ENCODE peak calls at places on chromosomes 5 and 9, in seven cellular contexts. Z is suprapubic skin, A is mucosa of descending colon, T is transverse colon, I is OCI-LY7, E is colonic mucosa, K is breast epithelium. Q is an unnamed sample. For H3K4me1, the result is how much of the 10 kb centered on the place peaks cover.

GRCh38 chr5:56737002-56737621 is 78.2 kb upstream of the MAP3K1 start:
- DNase-seq in T (no peak), Z (no peak), E (no peak), A (no peak), K (no peak), I (peak), Q (no peak)

GRCh38 chr9:98869078-98869745 is 61.7 kb downstream of the GALNT12 start:
- DNase-seq in T (no peak), I (no peak), A (no peak), Z (no peak), E (no peak), K (no peak), Q (no peak)

GRCh38 chr5:83285661-83286398 is 185.7 kb upstream of the VCAN start:
- DNase-seq in K (no peak), Z (no peak), E (no peak), T (no peak), A (no peak), I (no peak), Q (no peak)

GRCh38 chr9:131457746-131458145 is 45.0 kb upstream of the POMT1 start:
- DNase-seq in T (no peak), K (no peak), A (no peak), I (no peak), E (no peak), Z (peak), Q (no peak)

GRCh38 chr9:109574061-109574882 is 76.2 kb upstream of the PTPN3 start:
- DNase-seq in Z (no peak), A (no peak), I (peak), T (no peak), K (no peak), E (peak), Q (peak)

GRCh38 chr9:136856541-136857141 is 4.5 kb downstream of the MAMDC4 start:
- DNase-seq in T (peak), K (no peak), A (peak), Z (peak), E (peak), I (no peak), Q (no peak)

GRCh38 chr5:2886531-2886930 is 135.1 kb upstream of the IRX2 start:
- DNase-seq in I (no peak), T (no peak), A (no peak), Z (no peak), K (no peak), E (no peak), Q (no peak)

GRCh38 chr9:2545881-2546490 is 75.6 kb upstream of the VLDLR start:
- DNase-seq in T (no peak), E (no peak), I (no peak), K (no peak), Z (no peak), A (no peak), Q (no peak)

GRCh38 chr5:27437594-27438200 is 399.3 kb upstream of the CDH9 start:
- DNase-seq in I (no peak), Z (no peak), A (no peak), E (no peak), K (no peak), T (no peak), Q (no peak)

GRCh38 chr5:33842456-33842855 is 49.3 kb downstream of the ADAMTS12 start:
- DNase-seq in A (no peak), T (no peak), I (no peak), E (no peak), Z (no peak), K (no peak), Q (no peak)

GRCh38 chr9:131660466-131661405 is 79.1 kb downstream of the RAPGEF1 start:
- DNase-seq in E (no peak), T (no peak), K (no peak), Z (no peak), A (no peak), I (no peak), Q (no peak)

DNA sequence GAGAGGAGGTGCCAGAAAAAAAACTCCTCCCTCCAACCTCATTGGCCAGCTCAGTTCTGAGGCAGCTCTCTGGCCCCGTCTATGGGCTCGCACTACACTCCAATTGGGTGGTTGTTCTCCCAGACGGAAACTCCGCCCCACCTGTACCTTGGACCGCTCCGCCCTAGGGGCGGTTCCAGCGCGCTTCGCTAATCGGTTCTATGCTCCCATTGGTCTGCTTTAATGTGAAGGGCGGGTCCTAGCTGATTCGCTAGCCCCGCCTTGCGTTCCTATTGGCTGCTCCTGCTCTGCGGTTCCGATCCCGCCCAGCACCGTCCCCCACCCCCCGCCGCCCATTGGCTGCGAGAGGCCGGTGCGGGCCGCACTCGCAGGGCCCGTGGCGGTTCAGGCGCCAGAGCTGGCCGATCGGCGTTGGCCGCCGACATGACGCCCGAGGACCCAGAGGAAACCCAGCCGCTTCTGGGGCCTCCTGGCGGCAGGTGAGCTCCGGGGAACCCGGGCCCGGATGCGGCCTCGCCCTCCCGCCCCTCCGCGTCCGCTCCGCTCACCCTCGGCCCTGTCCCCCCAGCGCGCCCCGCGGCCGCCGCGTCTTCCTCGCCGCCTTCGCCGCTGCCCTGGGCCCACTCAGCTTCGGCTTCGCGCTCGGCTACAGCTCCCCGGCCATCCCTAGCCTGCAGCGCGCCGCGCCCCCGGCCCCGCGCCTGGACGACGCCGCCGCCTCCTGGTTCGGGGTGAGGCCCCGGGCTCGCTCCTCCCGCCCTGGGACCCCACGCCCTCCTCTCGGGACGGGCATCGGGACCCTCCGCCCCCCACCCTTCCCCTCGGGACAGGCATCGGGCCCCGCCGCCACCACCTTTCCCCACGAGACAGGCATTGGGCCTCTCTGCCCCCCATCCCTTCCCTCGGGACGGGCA is at the start of gene SLC2A8:
- DNase-seq in T (peak), E (peak), Z (peak), K (peak), I (peak), A (peak), Q (peak)
- TF ChIP-seq CTCF in T (peak), E (peak), Z (peak), K (no peak), I (no peak), A (peak), Q (no peak)

GRCh38 chr9:134661791-134662142 is 20.2 kb downstream of the COL5A1 start:
- DNase-seq in T (peak), E (no peak), K (no peak), A (no peak), Z (peak), I (no peak), Q (no peak)

GRCh38 chr9:134663084-134663483 is 21.5 kb downstream of the COL5A1 start:
- DNase-seq in T (no peak), K (no peak), I (no peak), E (no peak), Z (peak), A (no peak), Q (no peak)

GRCh38 chr9:134664446-134664845 is 22.8 kb downstream of the COL5A1 start:
- DNase-seq in Z (no peak), K (no peak), A (no peak), I (no peak), T (no peak), E (no peak), Q (no peak)

GRCh38 chr9:134662143-134662876 is 20.7 kb downstream of the COL5A1 start:
- DNase-seq in T (peak), E (peak), A (no peak), K (no peak), I (no peak), Z (peak), Q (no peak)

DNA sequence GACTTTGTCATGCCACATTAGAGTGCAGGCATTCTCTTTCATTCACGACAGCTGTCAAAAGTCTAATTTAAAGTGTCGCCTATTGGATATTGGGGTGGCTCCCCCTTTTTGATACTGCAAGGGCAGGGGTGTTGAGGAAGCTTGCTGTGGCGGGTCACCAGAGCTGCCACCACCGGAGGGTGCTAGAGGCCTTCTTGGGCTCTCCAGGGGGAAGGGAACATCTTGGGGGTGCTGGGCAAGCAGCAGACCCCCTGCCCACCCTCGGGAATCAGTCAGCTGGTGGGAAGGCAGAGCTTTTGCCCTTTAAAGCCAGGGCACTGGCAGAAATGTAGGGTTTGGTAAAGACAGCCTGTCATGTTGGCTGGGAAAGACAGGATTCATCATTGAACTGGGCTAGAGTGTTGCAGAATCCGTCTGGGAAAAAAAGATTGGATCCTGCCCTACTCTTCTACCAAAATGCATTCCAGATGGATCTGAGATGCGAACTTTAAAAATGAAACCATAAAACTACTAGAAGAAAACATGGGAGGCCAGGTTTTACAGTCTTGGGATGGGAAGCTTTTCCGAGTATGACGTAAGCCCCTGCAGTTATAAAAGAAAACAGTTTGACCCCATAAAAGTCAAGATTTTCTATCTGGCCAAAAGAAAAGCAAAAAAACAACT is 22.3 kb downstream of the COL5A1 start:
- DNase-seq in Z (no peak), T (no peak), I (no peak), K (no peak), E (no peak), A (no peak), Q (no peak)
- H3K4me1 ChIP-seq in Z (under half), T (under half), I (under half), K (under half), E (under half), A (under half), Q (under half)

GRCh38 chr5:59893061-59893435 is 478 bp downstream of the PDE4D start:
- DNase-seq in A (no peak), T (no peak), E (no peak), I (no peak), Z (no peak), K (no peak), Q (no peak)
- H3K4me3 ChIP-seq in A (no peak), T (no peak), E (no peak), I (no peak), Z (peak), K (no peak), Q (no peak)

DNA sequence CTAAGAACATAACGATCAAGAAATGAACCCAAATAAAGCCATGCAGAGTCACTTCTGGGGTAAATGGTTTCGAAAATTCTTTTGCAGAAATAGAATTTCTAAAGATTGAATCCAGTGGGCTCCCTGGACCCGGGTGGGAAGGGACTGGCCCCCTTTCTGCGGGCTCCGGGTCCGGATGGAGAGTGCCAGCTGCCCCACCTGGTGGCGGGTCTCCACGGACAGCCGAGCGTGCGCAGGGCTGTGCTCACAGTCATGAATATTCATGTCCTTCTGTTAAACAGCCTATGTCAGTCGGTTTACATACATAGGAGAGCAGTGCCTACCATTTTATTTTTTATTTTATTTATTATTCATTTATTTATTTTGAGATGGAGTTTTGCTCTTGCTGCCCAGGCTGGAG is 4.7 kb upstream of the PPP1R26 start:
- DNase-seq in K (no peak), A (peak), E (no peak), Z (no peak), I (peak), T (no peak), Q (no peak)
- TF ChIP-seq CTCF in K (no peak), A (no peak), E (no peak), Z (no peak), I (peak), T (no peak), Q (no peak)

GRCh38 chr5:36160617-36161016 is 8.7 kb downstream of the SKP2 start:
- DNase-seq in T (no peak), K (no peak), A (no peak), E (no peak), Z (no peak), I (no peak), Q (no peak)
- H3K4me1 ChIP-seq in T (under half), K (under half), A (under half), E (under half), Z (under half), I (under half), Q (under half)

GRCh38 chr9:134544388-134545212 is 97.0 kb upstream of the COL5A1 start:
- DNase-seq in T (no peak), K (no peak), Z (no peak), E (no peak), A (peak), I (no peak), Q (peak)

GRCh38 chr9:134546231-134546731 is 95.3 kb upstream of the COL5A1 start:
- DNase-seq in I (no peak), K (no peak), A (peak), E (no peak), T (no peak), Z (no peak), Q (no peak)

GRCh38 chr9:134546746-134547145 is 94.9 kb upstream of the COL5A1 start:
- DNase-seq in T (no peak), K (no peak), A (peak), E (no peak), Z (no peak), I (no peak), Q (no peak)

GRCh38 chr9:134547161-134548100 is 94.2 kb upstream of the COL5A1 start:
- DNase-seq in Z (no peak), E (no peak), I (no peak), A (peak), K (no peak), T (no peak), Q (no peak)

GRCh38 chr9:134545213-134546211 is 96.1 kb upstream of the COL5A1 start:
- DNase-seq in I (no peak), A (peak), T (no peak), K (no peak), Z (no peak), E (no peak), Q (no peak)
- H3K4me3 ChIP-seq in I (no peak), A (no peak), T (no peak), K (no peak), Z (peak), E (no peak), Q (no peak)

DNA sequence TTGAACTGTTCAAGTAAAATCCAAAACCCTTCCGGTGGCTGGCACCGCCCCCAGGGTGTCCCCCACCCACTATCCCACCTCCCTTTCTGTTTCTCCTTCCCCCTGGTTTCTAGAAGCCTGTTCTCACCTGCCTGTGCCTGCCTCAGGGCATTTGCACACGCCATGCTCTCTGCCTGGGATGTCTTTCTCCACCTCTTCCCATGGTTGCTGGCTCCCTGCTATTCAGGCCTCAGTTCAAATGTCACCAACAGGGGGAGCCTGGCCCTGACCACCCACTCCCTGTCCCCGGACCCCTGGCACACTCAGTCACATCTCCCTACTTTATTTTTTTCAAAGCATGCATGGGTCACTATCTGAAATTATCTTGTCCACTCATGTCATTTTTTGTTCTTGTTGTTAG is 39.9 kb upstream of the EEIG1 start:
- DNase-seq in A (no peak), I (no peak), K (no peak), E (no peak), T (no peak), Z (no peak), Q (no peak)
- TF ChIP-seq CTCF in A (no peak), I (peak), K (no peak), E (no peak), T (no peak), Z (no peak), Q (no peak)

DNA sequence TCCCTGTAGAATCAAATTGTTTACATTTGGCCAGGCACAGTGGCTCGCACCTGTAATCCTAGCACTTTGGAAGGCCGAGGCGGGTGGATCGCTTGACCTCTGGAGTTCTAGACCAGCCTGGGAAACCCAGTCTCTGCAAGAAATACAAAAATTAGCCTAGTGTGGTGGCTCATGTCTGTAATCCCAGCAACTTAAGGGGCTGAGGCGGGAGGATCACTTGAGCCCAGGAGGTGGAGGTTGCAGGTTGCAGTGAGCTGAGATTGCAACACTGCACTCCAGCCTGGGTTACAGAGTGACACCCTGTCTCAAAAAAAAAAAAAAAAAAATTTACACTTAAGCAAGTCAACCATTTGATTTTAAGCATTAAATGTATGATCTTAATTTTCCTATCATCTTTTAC is 17.5 kb upstream of the IQGAP2 start:
- DNase-seq in T (no peak), K (no peak), I (no peak), A (no peak), E (no peak), Z (no peak), Q (peak)
- H3K4me1 ChIP-seq in T (under half), K (under half), I (under half), A (under half), E (under half), Z (under half), Q (under half)

DNA sequence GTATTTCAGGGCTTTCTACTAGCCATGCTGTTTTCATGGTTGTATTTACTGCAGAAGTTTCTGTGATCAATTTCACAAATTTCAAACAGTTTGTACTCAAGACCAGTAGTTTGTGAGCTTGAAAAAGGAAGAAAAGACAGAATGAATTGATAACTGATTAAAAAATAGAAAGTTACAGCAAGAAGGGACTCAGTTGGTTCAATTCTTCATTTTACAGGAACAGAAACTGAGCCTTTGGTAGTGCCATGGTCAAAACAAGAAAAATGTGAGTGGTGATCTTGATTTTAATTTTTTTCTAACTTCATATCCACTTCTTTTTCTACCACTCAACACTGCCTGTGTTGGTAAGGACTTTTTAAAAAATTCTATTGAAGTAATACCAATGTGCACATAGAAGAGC is 206.6 kb upstream of the NREP start:
- DNase-seq in K (no peak), E (no peak), I (no peak), Z (no peak), T (no peak), A (no peak), Q (no peak)
- H3K4me3 ChIP-seq in K (no peak), E (no peak), I (no peak), Z (no peak), T (no peak), A (no peak), Q (no peak)

DNA sequence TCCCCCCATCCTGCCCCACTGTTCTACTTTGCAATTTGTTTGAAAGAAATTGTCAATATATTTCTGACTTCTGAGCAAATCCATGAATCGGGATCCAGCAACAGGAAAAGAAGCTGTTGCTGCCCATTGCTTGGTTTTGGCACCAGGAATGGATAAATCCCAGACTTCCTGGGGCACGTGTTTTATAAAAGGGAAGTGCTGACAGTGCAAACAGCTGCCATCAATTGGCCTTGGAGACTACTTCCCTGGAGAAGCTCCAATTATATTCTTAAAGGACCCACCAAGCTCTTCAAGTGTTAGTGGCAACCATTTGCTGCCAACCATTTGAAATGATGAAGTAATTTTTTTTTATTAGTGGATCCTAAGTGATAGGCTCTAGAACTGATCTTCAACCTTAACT is 13.8 kb downstream of the STK32A start:
- DNase-seq in A (no peak), Z (no peak), I (no peak), E (no peak), T (no peak), K (no peak), Q (no peak)
- TF ChIP-seq CTCF in A (no peak), Z (no peak), I (no peak), E (no peak), T (no peak), K (no peak), Q (no peak)

Q was measured in lung.